ENCODE peak calls at places on chromosomes 4 and X, in four cellular contexts. K is H1, B is HepG2, W is K562. Q is an unnamed sample.

GRCh38 chr4:16082424-16083216 is 1.2 kb downstream of the PROM1 start:
- DNase-seq in K (peak; percentile 88), B (peak; percentile 39), W (no peak), Q (no peak)

GRCh38 chr4:140149851-140150635 is 3.9 kb downstream of the MAML3 start:
- DNase-seq in K (peak; percentile 73), B (no peak), W (peak; percentile 41), Q (peak; percentile 66)

GRCh38 chr4:128940966-128941365 is 131.5 kb downstream of the JADE1 start:
- DNase-seq in K (no peak), B (no peak), W (no peak), Q (no peak)

GRCh38 chr4:165364452-165365080 is 14.2 kb upstream of the CPE start:
- DNase-seq in K (no peak), B (peak; percentile 31), W (no peak), Q (no peak)

GRCh38 chr4:164488114-164488513 is 265.8 kb upstream of the SMIM31 start:
- DNase-seq in K (no peak), B (no peak), W (no peak), Q (no peak)

GRCh38 chrX:153685751-153686676 is 1.7 kb upstream of the SLC6A8 start:
- DNase-seq in K (peak; percentile 47), B (no peak), W (peak; percentile 36), Q (no peak)

GRCh38 chr4:158133551-158133950 is 39.3 kb downstream of the GASK1B start:
- DNase-seq in K (no peak), B (no peak), W (no peak), Q (no peak)

GRCh38 chr4:184477201-184477999 is 3.0 kb upstream of the IRF2 start:
- DNase-seq in K (no peak), B (peak; percentile 34), W (no peak), Q (no peak)

GRCh38 chr4:168558587-168558986 is 61.7 kb downstream of the PALLD start:
- DNase-seq in K (no peak), B (no peak), W (no peak), Q (peak; percentile 50)

GRCh38 chr4:88674565-88674964 is 23.1 kb downstream of the NAP1L5 start:
- DNase-seq in K (no peak), B (no peak), W (no peak), Q (no peak)

GRCh38 chr4:84965558-84966381 is 720 bp downstream of the WDFY3 start:
- DNase-seq in K (peak; percentile 81), B (peak; percentile 14), W (peak; percentile 57), Q (peak; percentile 27)

GRCh38 chrX:68834371-68835103 is 5.7 kb downstream of the EFNB1 start:
- DNase-seq in K (peak; percentile 6), B (no peak), W (no peak), Q (no peak)

GRCh38 chr4:19126903-19127302 is 1105.3 kb upstream of the LCORL start:
- DNase-seq in K (no peak), B (no peak), W (no peak), Q (no peak)

GRCh38 chr4:3527914-3528876 is 4.0 kb downstream of the LRPAP1 start:
- DNase-seq in K (no peak), B (no peak), W (no peak), Q (no peak)

GRCh38 chrX:23228950-23229448 is 105.7 kb upstream of the PTCHD1 start:
- DNase-seq in K (no peak), B (no peak), W (no peak), Q (no peak)

GRCh38 chr4:38531126-38531737 is 132.8 kb upstream of the KLF3 start:
- DNase-seq in K (no peak), B (no peak), W (peak; percentile 48), Q (no peak)

GRCh38 chr4:113645771-113646455 is 115.6 kb downstream of the CAMK2D start:
- DNase-seq in K (no peak), B (peak; percentile 81), W (peak; percentile 9), Q (peak; percentile 69)

GRCh38 chr4:113645288-113645687 is 116.2 kb downstream of the CAMK2D start:
- DNase-seq in K (no peak), B (no peak), W (no peak), Q (no peak)

GRCh38 chr4:113641025-113641431 is 120.5 kb downstream of the CAMK2D start:
- DNase-seq in K (no peak), B (peak; percentile 89), W (no peak), Q (peak; percentile 19)

GRCh38 chr4:113644398-113644797 is 117.1 kb downstream of the CAMK2D start:
- DNase-seq in K (no peak), B (no peak), W (no peak), Q (no peak)

GRCh38 chr4:113643505-113643904 is 118.0 kb downstream of the CAMK2D start:
- DNase-seq in K (no peak), B (no peak), W (no peak), Q (no peak)
- TF ChIP-seq JUN in K (no peak), B (no peak), W (no peak), Q (no peak)

GRCh38 chr4:81631958-81632439 is 160.3 kb upstream of the RASGEF1B start:
- DNase-seq in K (no peak), B (peak; percentile 49), W (no peak), Q (peak; percentile 40)
- TF ChIP-seq EP300 in K (no peak), B (no peak), W (no peak), Q (no peak)

GRCh38 chr4:20622701-20623100 is 77.6 kb upstream of the PACRGL start:
- DNase-seq in K (no peak), B (no peak), W (no peak), Q (no peak)
- H3K27ac ChIP-seq in K (no peak overlapping the region), B (no peak overlapping the region), W (no peak overlapping the region), Q (no peak overlapping the region)

GRCh38 chr4:8616831-8617230 is 24.3 kb downstream of the CPZ start:
- DNase-seq in K (no peak), B (no peak), W (no peak), Q (no peak)

GRCh38 chr4:8615921-8616787 is 23.6 kb downstream of the CPZ start:
- DNase-seq in K (no peak), B (no peak), W (no peak), Q (no peak)

GRCh38 chr4:8618961-8619720 is 26.6 kb downstream of the CPZ start:
- DNase-seq in K (no peak), B (no peak), W (no peak), Q (no peak)

GRCh38 chr4:8617486-8618040 is 25.0 kb downstream of the CPZ start:
- DNase-seq in K (no peak), B (no peak), W (no peak), Q (no peak)

DNA sequence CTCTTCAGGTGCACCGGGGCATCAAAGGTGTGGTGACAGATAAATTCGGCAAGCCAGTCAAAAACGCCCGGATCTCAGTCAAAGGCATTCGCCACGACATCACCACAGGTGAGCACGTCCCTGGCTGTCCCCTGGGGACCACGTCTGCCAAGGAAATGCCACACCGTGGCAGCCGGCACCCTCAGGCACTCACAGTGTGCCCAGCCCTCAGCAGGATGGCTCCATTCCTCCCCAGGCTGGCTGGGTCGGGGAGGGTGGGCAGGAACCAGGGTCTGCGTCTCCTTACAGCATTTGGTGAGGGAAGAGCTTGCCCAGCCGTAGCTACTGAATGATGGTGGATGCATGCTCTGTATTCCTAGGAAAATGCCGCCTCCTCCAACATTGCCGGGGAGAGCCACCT is 25.9 kb downstream of the CPZ start:
- DNase-seq in K (no peak), B (no peak), W (no peak), Q (no peak)
- TF ChIP-seq JUN in K (no peak), B (no peak), W (no peak), Q (no peak)

DNA sequence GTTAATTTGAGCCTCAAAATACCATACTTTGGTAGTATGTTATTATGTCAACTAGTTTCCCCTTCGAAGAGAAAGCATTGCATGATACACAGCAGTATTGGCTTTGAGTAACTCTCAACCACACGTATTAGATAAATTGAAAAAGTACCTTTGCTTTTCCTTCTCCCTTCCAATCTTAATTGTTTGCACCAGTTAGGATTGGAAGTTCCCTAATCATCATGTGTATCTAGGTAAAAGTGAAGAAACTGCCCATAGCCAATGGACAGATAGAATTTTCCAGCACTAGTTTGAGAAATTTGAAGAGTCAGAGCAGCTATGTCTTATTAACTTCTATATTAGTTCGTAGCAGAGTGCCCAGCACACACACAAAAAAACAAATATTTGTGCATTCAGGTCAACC is 241.3 kb downstream of the COX7B2 start:
- DNase-seq in K (no peak), B (no peak), W (no peak), Q (no peak)
- TF ChIP-seq EP300 in K (no peak), B (no peak), W (no peak), Q (no peak)